ENCODE peak calls at places on chromosomes 11 and 22, in seven cellular contexts. J, F, X, S, B, V and U are unnamed samples.

GRCh38 chr11:128964463-128964930 is 21.8 kb upstream of the TP53AIP1 start:
- DNase-seq in J (no peak), F (no peak), X (peak), S (no peak), B (no peak), V (no peak), U (no peak)

GRCh38 chr11:60762851-60763691 is 6.4 kb downstream of the MS4A15 start:
- DNase-seq in J (no peak), F (peak), X (no peak), S (no peak), B (peak), V (no peak), U (no peak)

GRCh38 chr11:71502026-71502425 is 25.0 kb upstream of the KRTAP5-7 start:
- DNase-seq in J (no peak), F (no peak), X (no peak), S (no peak), B (no peak), V (no peak), U (no peak)

GRCh38 chr11:28833670-28834069 is 725.5 kb downstream of the METTL15 start:
- DNase-seq in J (no peak), F (peak), X (peak), S (no peak), B (no peak), V (no peak), U (no peak)

GRCh38 chr22:28048529-28048928 is 129.5 kb upstream of the PITPNB start:
- DNase-seq in J (no peak), F (no peak), X (no peak), S (no peak), B (no peak), V (no peak), U (no peak)

GRCh38 chr11:47523491-47524199 is 29.3 kb downstream of the CELF1 start:
- DNase-seq in J (no peak), F (no peak), X (peak), S (no peak), B (no peak), V (peak), U (no peak)

GRCh38 chr11:9762531-9762930 is 98.7 kb downstream of the SWAP70 start:
- DNase-seq in J (no peak), F (no peak), X (no peak), S (no peak), B (no peak), V (no peak), U (no peak)

GRCh38 chr11:118211006-118211405 is 13.8 kb downstream of the JAML start:
- DNase-seq in J (no peak), F (peak), X (no peak), S (no peak), B (no peak), V (no peak), U (no peak)

GRCh38 chr11:79400206-79400605 is 40.6 kb downstream of the TENM4 start:
- DNase-seq in J (no peak), F (no peak), X (no peak), S (no peak), B (no peak), V (no peak), U (no peak)

GRCh38 chr22:37982151-37982838 is 2.1 kb downstream of the SOX10 start:
- DNase-seq in J (no peak), F (no peak), X (no peak), S (no peak), B (no peak), V (no peak), U (no peak)

DNA sequence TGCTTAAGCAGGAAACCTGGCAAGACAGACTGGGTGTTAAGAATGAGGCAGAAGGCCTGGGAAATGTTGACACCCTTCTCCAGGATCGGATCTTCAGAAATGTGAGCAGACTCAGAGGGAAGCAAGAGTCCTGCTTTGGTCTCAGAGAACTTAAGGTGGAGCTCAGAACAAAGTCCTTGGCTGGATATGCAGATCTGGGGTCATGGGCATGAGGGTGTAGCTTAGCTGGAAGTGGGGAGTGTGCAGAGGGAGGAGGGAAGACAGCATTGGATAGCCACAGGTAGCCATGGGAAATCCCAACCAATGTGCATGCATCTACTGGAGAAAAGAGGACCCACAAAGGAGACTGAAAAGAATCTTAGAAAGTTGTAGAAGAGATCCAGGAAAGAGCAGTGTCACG is 58.6 kb upstream of the CDON start:
- DNase-seq in J (no peak), F (no peak), X (no peak), S (no peak), B (no peak), V (no peak), U (no peak)
- TF ChIP-seq POLR2AphosphoS5 in J (no peak), F (no peak), X (no peak), S (no peak), B (no peak), V (no peak), U (no peak)

GRCh38 chr22:36778020-36778419 is 2.1 kb upstream of the IFT27 start:
- DNase-seq in J (no peak), F (no peak), X (no peak), S (no peak), B (no peak), V (no peak), U (no peak)

GRCh38 chr22:36776722-36777121 is 803 bp upstream of the IFT27 start:
- DNase-seq in J (no peak), F (no peak), X (no peak), S (no peak), B (no peak), V (no peak), U (no peak)

GRCh38 chr22:36773935-36774334 is 2.0 kb downstream of the IFT27 start:
- DNase-seq in J (no peak), F (peak), X (peak), S (no peak), B (no peak), V (no peak), U (no peak)

GRCh38 chr22:36775589-36775965 is 342 bp downstream of the IFT27 start:
- DNase-seq in J (peak), F (peak), X (peak), S (peak), B (no peak), V (no peak), U (peak)

DNA sequence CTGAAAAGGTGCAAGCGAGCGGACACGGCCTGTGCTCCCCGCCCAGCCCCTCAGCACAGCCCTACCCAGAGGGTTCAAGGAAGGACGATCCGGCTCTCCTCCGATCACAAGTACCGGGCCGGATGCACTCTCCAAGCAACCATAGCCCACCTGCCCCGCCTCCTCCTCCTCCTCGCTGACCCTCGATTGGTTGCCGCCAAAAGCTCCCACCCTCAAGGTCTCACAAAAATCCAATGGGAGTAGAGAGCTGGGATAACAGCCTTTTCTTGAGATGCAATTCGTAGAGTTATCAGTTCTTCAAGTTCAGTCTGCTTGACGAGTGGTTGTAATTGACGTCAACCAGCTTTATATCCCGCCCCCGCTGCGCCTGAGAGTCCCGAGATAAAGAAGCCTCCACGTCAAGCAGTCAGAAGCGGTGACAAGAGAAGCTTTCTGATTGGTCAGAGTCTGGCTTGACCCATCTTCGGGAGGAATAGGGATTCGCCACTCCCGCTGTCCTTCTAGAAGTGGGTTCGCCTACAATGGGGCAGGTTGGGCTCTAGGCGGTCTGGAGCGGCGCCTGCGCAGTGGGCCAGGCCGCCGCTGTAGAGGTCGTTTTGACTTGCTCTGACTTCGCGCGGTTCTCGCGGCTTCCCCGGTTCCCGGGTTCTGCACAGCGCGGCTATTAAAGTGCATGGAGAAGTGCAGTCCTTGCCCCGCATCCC is at the start of gene IFT27:
- DNase-seq in J (peak), F (peak), X (peak), S (peak), B (peak), V (peak), U (peak)
- TF ChIP-seq POLR2AphosphoS5 in J (no peak), F (peak), X (peak), S (peak), B (peak), V (peak), U (peak)

DNA sequence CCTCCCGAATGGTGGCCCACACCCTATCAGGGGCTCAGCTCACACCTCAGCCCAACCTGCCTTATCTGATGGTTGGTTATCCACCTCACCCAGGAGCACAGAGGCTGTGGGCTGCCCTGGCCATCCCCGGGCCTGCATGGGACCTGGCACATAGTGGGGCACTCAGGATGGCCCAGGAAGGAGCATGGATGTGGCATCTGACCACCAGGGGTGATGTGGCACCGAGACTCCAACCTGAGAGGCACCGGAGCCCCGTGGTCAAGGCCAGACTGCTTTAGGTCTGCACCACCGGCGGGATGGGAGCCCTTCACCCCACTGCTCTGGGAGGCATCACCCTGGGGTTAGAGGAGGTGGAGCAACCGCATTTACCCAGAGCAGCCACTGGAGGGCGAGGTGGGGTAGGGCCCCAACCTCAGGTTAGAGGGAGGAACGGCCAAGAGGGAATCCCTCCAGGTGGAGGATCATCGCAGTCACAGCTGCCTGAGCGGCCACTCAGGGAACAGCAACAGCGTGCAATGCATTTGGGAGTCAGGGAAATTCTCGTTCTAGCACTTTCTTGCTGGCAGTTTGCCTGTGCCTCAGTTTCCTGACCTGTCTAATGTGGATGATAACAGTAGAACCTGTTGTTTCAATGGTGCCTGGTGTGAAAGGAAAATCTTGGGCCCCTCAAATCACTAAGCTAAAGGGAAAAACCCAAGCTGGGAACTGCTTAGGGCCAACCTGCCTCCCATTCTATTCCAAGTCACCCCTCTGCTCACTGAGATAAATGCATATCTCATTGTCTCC is 52.9 kb upstream of the CARS1 start:
- DNase-seq in J (peak), F (peak), X (peak), S (peak), B (peak), V (no peak), U (peak)
- TF ChIP-seq POLR2AphosphoS5 in J (no peak), F (no peak), X (no peak), S (no peak), B (no peak), V (no peak), U (no peak)

DNA sequence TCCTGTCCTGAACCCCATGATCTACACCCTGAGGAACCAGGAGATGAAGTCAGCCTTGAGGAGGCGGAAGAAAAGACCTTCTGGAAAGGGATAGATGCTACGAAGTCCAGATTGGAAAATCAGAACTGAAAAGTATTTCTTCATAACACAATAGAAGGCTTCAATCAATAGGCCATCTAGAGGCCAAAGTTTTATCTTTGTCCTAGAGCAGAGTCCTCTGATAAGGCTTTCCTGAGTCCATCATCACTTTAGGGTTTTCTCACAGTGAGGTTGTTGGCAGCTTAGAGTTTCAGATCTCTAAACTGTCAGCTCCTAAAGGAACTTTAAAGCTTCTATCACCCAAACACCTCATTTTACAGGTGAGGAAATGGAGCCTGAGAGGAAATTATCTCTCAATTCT is 21.3 kb downstream of the OR4D9 start:
- DNase-seq in J (no peak), F (no peak), X (no peak), S (no peak), B (no peak), V (no peak), U (no peak)
- TF ChIP-seq POLR2AphosphoS5 in J (no peak), F (no peak), X (no peak), S (no peak), B (no peak), V (no peak), U (no peak)

DNA sequence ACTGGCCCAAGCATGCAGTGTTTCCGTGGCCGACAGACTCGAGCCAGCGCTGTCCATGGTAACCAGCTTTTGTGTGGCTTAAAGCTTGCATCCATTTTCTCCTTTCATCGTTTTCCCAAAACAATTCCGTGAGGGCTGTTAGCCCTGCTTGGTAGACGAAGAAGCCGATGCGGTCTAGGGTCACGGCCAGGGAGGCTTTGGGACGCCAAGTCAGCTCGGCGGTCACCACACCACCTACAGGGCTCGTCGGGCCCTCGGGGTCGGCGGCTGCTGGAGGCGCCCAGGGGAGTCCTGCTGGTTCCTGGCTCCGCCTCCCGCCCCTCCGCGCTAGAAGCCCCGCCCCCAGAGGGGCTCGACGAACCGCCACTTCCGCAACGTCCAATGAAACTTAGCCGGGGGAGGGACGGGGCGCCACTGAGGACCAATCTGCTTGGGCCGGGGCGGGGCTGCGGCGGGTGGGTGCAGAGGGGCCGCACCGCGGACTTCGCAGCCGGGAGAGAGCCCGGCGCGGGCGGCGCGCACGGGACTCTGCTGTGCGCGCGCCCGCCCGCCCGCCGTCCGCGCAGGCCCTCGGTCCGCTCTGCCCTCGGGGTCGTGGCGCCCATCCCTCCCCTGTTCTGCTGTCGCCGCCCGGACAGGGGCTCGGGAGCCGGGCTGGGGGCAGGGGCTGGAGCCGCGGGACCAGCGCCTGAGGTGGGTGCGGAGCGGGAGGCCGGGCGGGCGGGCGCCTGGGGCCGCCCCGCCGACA is at the start of gene TIGD3:
- DNase-seq in J (peak), F (peak), X (peak), S (peak), B (peak), V (peak), U (peak)
- TF ChIP-seq POLR2AphosphoS5 in J (no peak), F (peak), X (peak), S (no peak), B (peak), V (peak), U (no peak)